ENCODE peak calls at places on chromosomes 13 and 19, in eight cellular contexts. R is psoas muscle; K is hypothalamus; M is omental fat pad; Y is NCI-H187; W is endothelial cell; O is CD4-positive, alpha-beta T cell; P is NCI-H1105. J is an unnamed sample.

GRCh38 chr19:7748756-7749155 is 1.4 kb upstream of the CD209 start:
- DNase-seq in M (no peak), K (no peak), P (no peak), R (no peak), W (no peak), O (no peak), Y (no peak), J (peak)

GRCh38 chr13:68551701-68552522 is 1321.8 kb upstream of the PCDH9 start:
- DNase-seq in M (no peak), O (no peak), W (no peak), P (no peak), Y (no peak), K (no peak), R (no peak), J (no peak)

GRCh38 chr13:31172535-31172934 is 10.8 kb upstream of the HSPH1 start:
- DNase-seq in R (no peak), O (no peak), K (no peak), M (no peak), P (no peak), Y (no peak), W (no peak), J (no peak)

GRCh38 chr19:1651061-1651547 is 1.3 kb downstream of the TCF3 start:
- DNase-seq in P (peak), O (peak), K (no peak), Y (no peak), R (no peak), M (no peak), W (peak), J (no peak)

GRCh38 chr13:28658796-28659610 is at the start of gene POMP:
- DNase-seq in P (peak), K (peak), M (peak), O (peak), Y (peak), R (peak), W (peak), J (peak)

GRCh38 chr19:32615569-32615968 is 34.6 kb downstream of the PDCD5 start:
- DNase-seq in W (no peak), R (no peak), M (no peak), K (no peak), Y (no peak), P (no peak), O (no peak), J (no peak)

GRCh38 chr13:100138859-100139491 is 50.1 kb downstream of the PCCA start:
- DNase-seq in O (no peak), R (no peak), P (no peak), K (no peak), W (no peak), M (no peak), Y (no peak), J (no peak)

GRCh38 chr19:52603558-52604207 is 33.6 kb downstream of the ZNF701 start:
- DNase-seq in W (no peak), K (no peak), R (no peak), P (no peak), Y (no peak), M (no peak), O (no peak), J (no peak)

GRCh38 chr19:51439021-51439465 is 19.2 kb downstream of the SIGLEC8 start:
- DNase-seq in O (no peak), M (no peak), Y (no peak), R (no peak), W (no peak), P (no peak), K (no peak), J (no peak)

GRCh38 chr13:81927347-81927746 is 1586.4 kb upstream of the SPRY2 start:
- DNase-seq in O (no peak), M (no peak), Y (no peak), W (no peak), P (no peak), K (no peak), R (no peak), J (no peak)

GRCh38 chr13:57588639-57589038 is 42.9 kb upstream of the PCDH17 start:
- DNase-seq in P (no peak), M (no peak), R (no peak), Y (no peak), O (no peak), W (no peak), K (no peak), J (no peak)

GRCh38 chr13:112072531-112073244 is 5.7 kb downstream of the SOX1 start:
- DNase-seq in R (no peak), M (no peak), O (no peak), P (peak), W (peak), Y (peak), K (peak), J (peak)

GRCh38 chr13:28349371-28349770 is 145.6 kb downstream of the FLT1 start:
- DNase-seq in W (no peak), M (no peak), R (no peak), Y (no peak), O (no peak), K (no peak), P (no peak), J (no peak)

GRCh38 chr19:28603453-28603852 is 609.5 kb downstream of the UQCRFS1 start:
- DNase-seq in K (no peak), R (no peak), M (no peak), O (no peak), Y (no peak), W (no peak), P (no peak), J (no peak)

GRCh38 chr19:1082165-1082927 is 12.8 kb downstream of the POLR2E start:
- DNase-seq in W (peak), M (no peak), K (no peak), Y (peak), P (peak), R (no peak), O (peak), J (no peak)

GRCh38 chr13:24106429-24106828 is 54.1 kb upstream of the SPATA13 start:
- DNase-seq in Y (no peak), R (no peak), O (no peak), W (no peak), M (no peak), P (no peak), K (no peak), J (no peak)

GRCh38 chr13:96379967-96380366 is 290.1 kb downstream of the HS6ST3 start:
- DNase-seq in R (no peak), W (no peak), K (no peak), P (no peak), M (no peak), O (no peak), Y (no peak), J (no peak)

GRCh38 chr19:11125994-11126685 is 29.4 kb downstream of the SPC24 start:
- DNase-seq in W (peak), K (peak), Y (peak), P (peak), M (peak), O (peak), R (peak), J (peak)

GRCh38 chr13:27005556-27005955 is 166.1 kb downstream of the USP12 start:
- DNase-seq in O (no peak), P (no peak), K (no peak), W (no peak), Y (no peak), R (no peak), M (no peak), J (peak)

GRCh38 chr19:1084024-1084868 is 10.9 kb downstream of the POLR2E start:
- DNase-seq in P (peak), Y (no peak), R (no peak), O (no peak), W (no peak), M (no peak), K (no peak), J (no peak)

GRCh38 chr19:5785423-5785822 is 877 bp upstream of the PRR22 start:
- DNase-seq in W (no peak), K (no peak), O (no peak), Y (no peak), R (no peak), P (no peak), M (no peak), J (no peak)

GRCh38 chr13:29888306-29888705 is 37.9 kb upstream of the UBL3 start:
- DNase-seq in K (no peak), W (no peak), P (no peak), Y (no peak), M (no peak), O (no peak), R (no peak), J (no peak)

GRCh38 chr13:20191902-20192469 is 752 bp downstream of the GJB2 start:
- DNase-seq in K (no peak), O (no peak), P (no peak), R (no peak), Y (no peak), W (no peak), M (no peak), J (no peak)

GRCh38 chr13:98291658-98292057 is 114.6 kb upstream of the RNF113B start:
- DNase-seq in Y (no peak), O (no peak), K (no peak), W (no peak), R (no peak), M (no peak), P (no peak), J (no peak)

GRCh38 chr19:48713041-48713863 is 6.3 kb downstream of the MAMSTR start:
- DNase-seq in Y (no peak), K (no peak), M (no peak), W (peak), R (no peak), O (no peak), P (no peak), J (peak)

GRCh38 chr13:111046590-111047141 is 68.4 kb upstream of the ARHGEF7 start:
- DNase-seq in R (peak), Y (no peak), K (no peak), O (no peak), P (no peak), W (no peak), M (no peak), J (no peak)

GRCh38 chr19:7914598-7915045 is at the start of gene TGFBR3L:
- DNase-seq in Y (no peak), R (peak), W (no peak), P (no peak), M (no peak), K (no peak), O (no peak), J (no peak)

GRCh38 chr13:26034018-26034417 is 17.8 kb downstream of the SHISA2 start:
- DNase-seq in P (no peak), W (no peak), R (no peak), K (no peak), M (no peak), Y (no peak), O (no peak), J (no peak)

GRCh38 chr13:60759499-60759898 is 362.5 kb downstream of the TDRD3 start:
- DNase-seq in K (no peak), R (no peak), O (no peak), P (peak), Y (no peak), W (peak), M (no peak), J (no peak)

GRCh38 chr19:34208485-34208884 is 36.2 kb downstream of the LSM14A start:
- DNase-seq in Y (no peak), P (no peak), W (no peak), M (no peak), K (no peak), R (no peak), O (no peak), J (no peak)

GRCh38 chr19:40388486-40388885 is 1.5 kb downstream of the HIPK4 start:
- DNase-seq in O (no peak), K (no peak), P (no peak), W (no peak), Y (no peak), M (no peak), R (no peak), J (no peak)

GRCh38 chr19:17831419-17831888 is 10.1 kb upstream of the INSL3 start:
- DNase-seq in P (peak), W (no peak), O (no peak), K (no peak), R (no peak), M (no peak), Y (no peak), J (no peak)

GRCh38 chr19:17847538-17848366 is at the start of gene JAK3:
- DNase-seq in K (peak), Y (no peak), P (no peak), R (peak), W (peak), O (peak), M (no peak), J (peak)